ENCODE peak calls at places on chromosomes 1 and 21, in four cellular contexts. F is stomach, H is HepG2, J is transverse colon. E is an unnamed sample.

GRCh38 chr1:160315359-160315758 is 27.7 kb downstream of the COPA start:
- DNase-seq in F (no peak), H (peak; percentile 65), J (no peak), E (no peak)

GRCh38 chr1:150548632-150549495 is at the start of gene ADAMTSL4:
- DNase-seq in F (peak; percentile 72), H (no peak), J (peak; percentile 68), E (peak; percentile 90)

GRCh38 chr1:84693774-84694173 is 3.5 kb upstream of the SSX2IP start:
- DNase-seq in F (no peak), H (no peak), J (no peak), E (no peak)

GRCh38 chr1:9263276-9263855 is 28.8 kb downstream of the H6PD start:
- DNase-seq in F (no peak), H (no peak), J (no peak), E (peak; percentile 52)

GRCh38 chr1:100955322-100955721 is 59.4 kb downstream of the SLC30A7 start:
- DNase-seq in F (no peak), H (no peak), J (no peak), E (no peak)

GRCh38 chr1:119139393-119139792 is 1.1 kb downstream of the WARS2 start:
- DNase-seq in F (no peak), H (no peak), J (no peak), E (no peak)

GRCh38 chr1:218298398-218298797 is 13.3 kb downstream of the RRP15 start:
- DNase-seq in F (no peak), H (no peak), J (no peak), E (no peak)

GRCh38 chr21:27580276-27580675 is 613.4 kb upstream of the ADAMTS5 start:
- DNase-seq in F (no peak), H (no peak), J (no peak), E (no peak)

GRCh38 chr1:173714759-173715537 is at the start of gene KLHL20:
- DNase-seq in F (peak; percentile 85), H (peak; percentile 89), J (peak; percentile 86), E (peak; percentile 93)

GRCh38 chr1:62735491-62736171 is 47.4 kb upstream of the DOCK7 start:
- DNase-seq in F (no peak), H (no peak), J (no peak), E (no peak)

GRCh38 chr1:65792671-65793358 is at the start of gene PDE4B:
- DNase-seq in F (no peak), H (no peak), J (peak; percentile 24), E (peak; percentile 74)

GRCh38 chr1:205920159-205920558 is 23.1 kb downstream of the SLC26A9 start:
- DNase-seq in F (peak; percentile 24), H (no peak), J (no peak), E (peak; percentile 43)

GRCh38 chr1:219085988-219086387 is 87.7 kb upstream of the LYPLAL1 start:
- DNase-seq in F (no peak), H (no peak), J (no peak), E (no peak)

GRCh38 chr1:210980082-210980481 is 153.9 kb downstream of the KCNH1 start:
- DNase-seq in F (no peak), H (no peak), J (no peak), E (no peak)

GRCh38 chr1:9914603-9914937 is 4.5 kb upstream of the CTNNBIP1 start:
- DNase-seq in F (no peak), H (no peak), J (no peak), E (no peak)

GRCh38 chr21:24910591-24910990 is 696.7 kb downstream of the MRPL39 start:
- DNase-seq in F (no peak), H (no peak), J (no peak), E (no peak)

GRCh38 chr1:31154632-31155215 is 85.0 kb downstream of the NKAIN1 start:
- DNase-seq in F (peak; percentile 84), H (peak; percentile 87), J (peak; percentile 90), E (peak; percentile 91)

GRCh38 chr1:169161512-169162194 is 55.2 kb downstream of the ATP1B1 start:
- DNase-seq in F (no peak), H (peak; percentile 27), J (no peak), E (no peak)

GRCh38 chr1:98210064-98210463 is 289.2 kb upstream of the DPYD start:
- DNase-seq in F (no peak), H (peak; percentile 13), J (no peak), E (no peak)

GRCh38 chr1:179094826-179095225 is 13.0 kb downstream of the TOR3A start:
- DNase-seq in F (peak; percentile 59), H (no peak), J (no peak), E (no peak)

GRCh38 chr1:69246721-69247120 is 321.0 kb upstream of the LRRC7 start:
- DNase-seq in F (no peak), H (no peak), J (no peak), E (no peak)

GRCh38 chr1:199546323-199546722 is 481.2 kb upstream of the NR5A2 start:
- DNase-seq in F (no peak), H (no peak), J (no peak), E (no peak)

GRCh38 chr1:223230161-223230881 is 87.3 kb upstream of the TLR5 start:
- DNase-seq in F (no peak), H (no peak), J (no peak), E (no peak)

GRCh38 chr1:183023146-183023600 is at the start of gene LAMC1:
- DNase-seq in F (peak; percentile 61), H (peak; percentile 81), J (peak; percentile 66), E (peak; percentile 87)

GRCh38 chr1:91120915-91121314 is 99.1 kb upstream of the ZNF644 start:
- DNase-seq in F (no peak), H (no peak), J (no peak), E (no peak)
- H3K27ac ChIP-seq in F (no peak overlapping the region), H (no peak overlapping the region), J (peak overlapping the region; percentile 8), E (no peak overlapping the region)

GRCh38 chr1:207825719-207826556 is 74.1 kb downstream of the CD46 start:
- DNase-seq in F (peak; percentile 82), H (peak; percentile 10), J (peak; percentile 87), E (peak; percentile 97)
- TF ChIP-seq POLR2A in F (no peak), H (no peak), J (peak; percentile 50), E (no peak)

GRCh38 chr1:55287732-55288131 is 72.6 kb upstream of the USP24 start:
- DNase-seq in F (no peak), H (no peak), J (no peak), E (no peak)

GRCh38 chr1:55286851-55287602 is 71.9 kb upstream of the USP24 start:
- DNase-seq in F (no peak), H (no peak), J (no peak), E (no peak)

GRCh38 chr1:55289042-55289441 is 73.9 kb upstream of the USP24 start:
- DNase-seq in F (no peak), H (no peak), J (no peak), E (no peak)

GRCh38 chr1:55288245-55288644 is 73.1 kb upstream of the USP24 start:
- DNase-seq in F (no peak), H (no peak), J (peak; percentile 19), E (no peak)

DNA sequence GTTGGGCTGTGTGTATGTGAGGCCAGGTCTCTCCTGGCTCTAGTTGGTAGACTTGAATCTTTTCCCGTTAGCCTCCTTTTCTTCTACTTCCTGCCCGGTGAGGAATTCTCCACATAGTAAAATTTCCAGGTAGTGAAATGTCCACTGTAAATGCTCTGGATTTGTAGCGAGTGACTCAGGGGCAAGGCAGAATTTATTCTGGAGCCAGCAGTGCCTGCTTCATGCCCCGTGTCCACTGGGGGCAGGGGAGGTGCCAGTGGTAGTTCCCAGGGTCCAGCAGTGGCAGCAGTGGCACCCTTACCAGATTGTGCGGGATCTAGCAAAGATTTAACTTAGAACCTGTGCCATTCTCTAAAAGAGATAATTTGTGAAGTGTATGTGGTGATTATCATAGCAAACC is 74.5 kb upstream of the USP24 start:
- DNase-seq in F (no peak), H (no peak), J (no peak), E (no peak)
- TF ChIP-seq CTCF in F (no peak), H (no peak), J (no peak), E (no peak)

GRCh38 chr1:45009956-45010854 is 919 bp downstream of the HECTD3 start:
- DNase-seq in F (peak; percentile 70), H (no peak), J (peak; percentile 82), E (peak; percentile 82)
- H3K27ac ChIP-seq in F (peak overlapping the region; percentile 84), H (peak overlapping the region; percentile 85), J (peak overlapping the region; percentile 88), E (peak overlapping the region; percentile 80)

GRCh38 chr1:1434812-1435093 is 737 bp upstream of the VWA1 start:
- DNase-seq in F (no peak), H (no peak), J (no peak), E (no peak)

GRCh38 chr1:1434131-1434811 is 1.2 kb upstream of the VWA1 start:
- DNase-seq in F (peak; percentile 80), H (peak; percentile 53), J (peak; percentile 53), E (peak; percentile 74)

GRCh38 chr1:1435911-1436633 is 582 bp downstream of the VWA1 start:
- DNase-seq in F (no peak), H (no peak), J (no peak), E (peak; percentile 65)

GRCh38 chr1:1436634-1437032 is 1.1 kb downstream of the VWA1 start:
- DNase-seq in F (no peak), H (no peak), J (no peak), E (no peak)

DNA sequence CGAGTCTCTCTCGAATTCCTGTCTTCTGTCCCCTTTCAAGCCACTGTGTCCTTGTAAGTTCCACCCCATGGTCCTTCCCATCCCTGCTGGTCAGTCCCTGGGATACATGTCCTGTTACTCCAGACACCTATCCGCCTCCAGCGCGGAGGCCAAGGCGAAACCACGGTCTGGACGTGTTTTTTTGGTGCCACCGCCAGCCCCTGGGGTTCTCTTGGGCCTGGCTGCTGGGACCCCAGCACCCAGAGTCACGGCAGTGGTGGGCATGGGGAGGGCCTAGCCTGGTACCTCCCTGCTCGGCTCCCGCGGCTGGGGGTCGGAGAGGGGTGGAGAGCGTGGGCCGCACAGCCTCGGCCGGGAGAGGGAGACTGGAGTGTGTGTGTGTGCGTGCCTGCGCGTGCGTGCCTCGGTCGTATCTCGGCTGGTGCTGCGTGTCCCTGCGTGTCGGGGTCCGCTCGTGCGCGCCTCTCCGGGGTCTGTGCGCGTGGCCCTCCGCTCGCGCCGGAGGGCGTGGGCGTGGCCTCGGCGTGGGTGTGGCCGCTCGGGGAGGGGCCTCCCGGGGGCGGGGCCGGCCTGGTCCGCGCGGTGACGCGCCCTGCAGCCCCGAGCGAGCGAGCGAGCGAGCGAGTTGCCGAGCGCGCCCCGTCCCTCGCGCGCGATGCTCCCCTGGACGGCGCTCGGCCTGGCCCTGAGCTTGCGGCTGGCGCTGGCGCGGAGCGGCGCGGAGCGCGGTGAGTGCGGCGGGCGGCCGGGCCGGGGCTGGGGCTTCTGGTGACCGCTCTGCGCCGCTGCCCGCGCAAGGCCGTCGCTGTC is at the start of gene VWA1:
- DNase-seq in F (peak; percentile 80), H (no peak), J (peak; percentile 84), E (peak; percentile 86)
- TF ChIP-seq POLR2A in F (no peak), H (no peak), J (no peak), E (no peak)

GRCh38 chr1:33155877-33156538 is 25.8 kb downstream of the TRIM62 start:
- DNase-seq in F (no peak), H (peak; percentile 37), J (no peak), E (no peak)
- TF ChIP-seq CTCF in F (no peak), H (no peak), J (no peak), E (no peak)